ENCODE peak calls at places on chromosome 3, in nine cellular contexts. M is NCI-H524; Y is GDM1; R is uterus; H is effector memory CD8-positive, alpha-beta T cell; P is iPS DF 6.9; J is fibroblast of villous mesenchyme; U is activated effector memory CD4-positive, alpha-beta T cell treated with anti-CD3 and anti-CD28 coated beads, Interleukin-2, amount 50 U/mL, for 16 hours; S is HT-29. O is an unnamed sample.

GRCh38 chr3:101279162-101279561 is 41.2 kb downstream of the IMPG2 start:
- DNase-seq in M (no peak), Y (no peak), R (no peak), H (no peak), P (no peak), J (no peak), U (no peak), S (no peak), O (no peak)

GRCh38 chr3:23666818-23667217 is 138.9 kb upstream of the UBE2E1 start:
- DNase-seq in M (no peak), Y (no peak), R (no peak), H (no peak), P (no peak), J (no peak), U (no peak), S (no peak), O (no peak)

GRCh38 chr3:187292186-187292585 is 649 bp upstream of the MASP1 start:
- DNase-seq in M (no peak), Y (no peak), R (no peak), H (no peak), P (no peak), J (peak; percentile 40), U (no peak), S (no peak), O (no peak)

GRCh38 chr3:7875858-7876442 is 625.7 kb upstream of the LMCD1 start:
- DNase-seq in M (no peak), Y (no peak), R (no peak), H (no peak), P (no peak), J (no peak), U (no peak), S (peak; percentile 47), O (no peak)

GRCh38 chr3:65268411-65268810 is 580.6 kb upstream of the ADAMTS9 start:
- DNase-seq in M (no peak), Y (no peak), R (no peak), H (no peak), P (no peak), J (peak; percentile 3), U (no peak), S (no peak), O (no peak)

GRCh38 chr3:33645060-33645841 is 72.8 kb downstream of the CLASP2 start:
- DNase-seq in M (peak; percentile 53), Y (no peak), R (no peak), H (peak; percentile 7), P (no peak), J (peak; percentile 48), U (peak; percentile 64), S (peak; percentile 21), O (no peak)

GRCh38 chr3:177519588-177519987 is 322.3 kb upstream of the TBL1XR1 start:
- DNase-seq in M (peak; percentile 31), Y (no peak), R (no peak), H (no peak), P (no peak), J (no peak), U (no peak), S (no peak), O (no peak)

GRCh38 chr3:152860736-152861135 is 25.8 kb downstream of the P2RY1 start:
- DNase-seq in M (no peak), Y (no peak), R (no peak), H (no peak), P (no peak), J (no peak), U (no peak), S (no peak), O (no peak)

GRCh38 chr3:9448643-9449042 is 51.2 kb downstream of the SETD5 start:
- DNase-seq in M (no peak), Y (no peak), R (no peak), H (no peak), P (no peak), J (no peak), U (no peak), S (no peak), O (no peak)

GRCh38 chr3:23600178-23600577 is 205.6 kb upstream of the UBE2E1 start:
- DNase-seq in M (no peak), Y (no peak), R (no peak), H (no peak), P (no peak), J (peak; percentile 91), U (no peak), S (no peak), O (no peak)

GRCh38 chr3:180970931-180971330 is 18.6 kb downstream of the DNAJC19 start:
- DNase-seq in M (no peak), Y (no peak), R (no peak), H (no peak), P (no peak), J (no peak), U (no peak), S (no peak), O (no peak)

GRCh38 chr3:21654662-21655061 is 96.3 kb downstream of the ZNF385D start:
- DNase-seq in M (no peak), Y (no peak), R (no peak), H (no peak), P (no peak), J (peak; percentile 6), U (no peak), S (no peak), O (no peak)

GRCh38 chr3:43996379-43997301 is 245.0 kb upstream of the TOPAZ1 start:
- DNase-seq in M (peak; percentile 67), Y (no peak), R (no peak), H (no peak), P (no peak), J (no peak), U (no peak), S (no peak), O (no peak)

GRCh38 chr3:123884258-123884831 is at the start of gene MYLK:
- DNase-seq in M (peak; percentile 92), Y (no peak), R (peak; percentile 72), H (no peak), P (peak; percentile 91), J (peak; percentile 96), U (peak; percentile 70), S (peak; percentile 16), O (peak; percentile 77)

GRCh38 chr3:48847586-48848423 is at the start of gene PRKAR2A:
- DNase-seq in M (peak; percentile 88), Y (peak; percentile 74), R (peak; percentile 90), H (peak; percentile 77), P (peak; percentile 61), J (peak; percentile 85), U (peak; percentile 93), S (peak; percentile 84), O (peak; percentile 76)

GRCh38 chr3:139423232-139423631 is 33.8 kb upstream of the COPB2 start:
- DNase-seq in M (no peak), Y (no peak), R (no peak), H (no peak), P (no peak), J (no peak), U (no peak), S (peak; percentile 69), O (no peak)

GRCh38 chr3:65758871-65759598 is 279.7 kb downstream of the MAGI1 start:
- DNase-seq in M (peak; percentile 33), Y (no peak), R (no peak), H (no peak), P (no peak), J (peak; percentile 52), U (no peak), S (no peak), O (no peak)

GRCh38 chr3:19471147-19471546 is 322.8 kb downstream of the KCNH8 start:
- DNase-seq in M (no peak), Y (no peak), R (no peak), H (no peak), P (no peak), J (no peak), U (no peak), S (no peak), O (no peak)

GRCh38 chr3:171284308-171285075 is 175.7 kb downstream of the TNIK start:
- DNase-seq in M (no peak), Y (peak; percentile 2), R (peak; percentile 39), H (no peak), P (no peak), J (peak; percentile 96), U (no peak), S (no peak), O (peak; percentile 42)

GRCh38 chr3:15318661-15319060 is 13.7 kb downstream of the SH3BP5 start:
- DNase-seq in M (no peak), Y (no peak), R (no peak), H (no peak), P (no peak), J (no peak), U (no peak), S (no peak), O (no peak)

GRCh38 chr3:66203275-66203674 is 17.5 kb upstream of the SLC25A26 start:
- DNase-seq in M (no peak), Y (no peak), R (no peak), H (no peak), P (no peak), J (no peak), U (no peak), S (no peak), O (no peak)

GRCh38 chr3:14871456-14872200 is 52.9 kb downstream of the FGD5 start:
- DNase-seq in M (no peak), Y (no peak), R (no peak), H (no peak), P (no peak), J (no peak), U (peak; percentile 25), S (no peak), O (no peak)

GRCh38 chr3:36596411-36596810 is 167.9 kb downstream of the DCLK3 start:
- DNase-seq in M (no peak), Y (no peak), R (no peak), H (no peak), P (no peak), J (no peak), U (no peak), S (no peak), O (no peak)

O was measured in Kasumi-1.